ENCODE peak calls at places on chromosomes 13 and 19, in ten cellular contexts. G is activated naive CD4-positive, alpha-beta T cell; Z is posterior vena cava; K is left ventricle myocardium inferior; L is Peyer's patch; N is ELF-1; H is AG10803; R is activated CD4-positive, alpha-beta T cell treated with anti-CD3 and anti-CD28 coated beads, Interleukin-2, amount 10 ng/mL, durations not matched to agents 7 days and 5 days; I is cardiac fibroblast; P is frontal cortex. M is an unnamed sample.

GRCh38 chr19:10808937-10809655 is 26.9 kb downstream of the TMED1 start:
- DNase-seq in G (no peak), Z (no peak), K (no peak), L (no peak), N (no peak), H (peak), R (peak), I (peak), P (no peak), M (no peak)

GRCh38 chr19:33194527-33194883 is 375 bp downstream of the LRP3 start:
- DNase-seq in G (no peak), Z (no peak), K (no peak), L (no peak), N (no peak), H (no peak), R (no peak), I (no peak), P (no peak), M (no peak)

GRCh38 chr19:50315773-50316448 is 13.3 kb downstream of the KCNC3 start:
- DNase-seq in G (no peak), Z (peak), K (no peak), L (no peak), N (peak), H (no peak), R (no peak), I (no peak), P (no peak), M (no peak)

GRCh38 chr13:100954430-100955361 is 280.1 kb upstream of the TMTC4 start:
- DNase-seq in G (no peak), Z (no peak), K (no peak), L (no peak), N (no peak), H (no peak), R (no peak), I (no peak), P (no peak), M (no peak)

GRCh38 chr19:29842471-29843179 is 30.8 kb downstream of the CCNE1 start:
- DNase-seq in G (no peak), Z (peak), K (no peak), L (no peak), N (peak), H (no peak), R (no peak), I (no peak), P (no peak), M (no peak)

GRCh38 chr13:23458972-23459371 is 25.5 kb upstream of the SACS start:
- DNase-seq in G (no peak), Z (no peak), K (no peak), L (no peak), N (no peak), H (no peak), R (no peak), I (no peak), P (no peak), M (no peak)

GRCh38 chr19:4415352-4415751 is 12.9 kb downstream of the CHAF1A start:
- DNase-seq in G (no peak), Z (no peak), K (no peak), L (no peak), N (no peak), H (no peak), R (no peak), I (peak), P (no peak), M (no peak)

GRCh38 chr13:40993119-40993518 is 26.0 kb downstream of the ELF1 start:
- DNase-seq in G (no peak), Z (no peak), K (no peak), L (no peak), N (peak), H (peak), R (no peak), I (peak), P (no peak), M (no peak)

GRCh38 chr19:16180611-16181010 is 4.6 kb upstream of the FAM32A start:
- DNase-seq in G (no peak), Z (no peak), K (no peak), L (no peak), N (peak), H (peak), R (no peak), I (peak), P (no peak), M (no peak)

GRCh38 chr19:14395710-14396338 is 14.6 kb downstream of the ADGRE5 start:
- DNase-seq in G (no peak), Z (no peak), K (no peak), L (no peak), N (no peak), H (peak), R (no peak), I (no peak), P (no peak), M (no peak)

GRCh38 chr19:46849610-46850009 is 1.0 kb downstream of the AP2S1 start:
- DNase-seq in G (no peak), Z (peak), K (no peak), L (no peak), N (no peak), H (no peak), R (no peak), I (no peak), P (no peak), M (no peak)

GRCh38 chr19:31139871-31140505 is 209.2 kb downstream of the TSHZ3 start:
- DNase-seq in G (no peak), Z (no peak), K (no peak), L (no peak), N (no peak), H (peak), R (no peak), I (peak), P (no peak), M (no peak)

GRCh38 chr13:73465629-73465974 is 406.8 kb downstream of the KLF5 start:
- DNase-seq in G (no peak), Z (no peak), K (no peak), L (no peak), N (no peak), H (peak), R (no peak), I (no peak), P (no peak), M (no peak)

GRCh38 chr19:58229255-58229639 is 533 bp downstream of the ZNF544 start:
- DNase-seq in G (no peak), Z (no peak), K (no peak), L (no peak), N (peak), H (no peak), R (peak), I (peak), P (no peak), M (peak)

GRCh38 chr13:99022953-99023352 is 45.1 kb upstream of the DOCK9 start:
- DNase-seq in G (no peak), Z (no peak), K (no peak), L (no peak), N (no peak), H (no peak), R (no peak), I (peak), P (no peak), M (no peak)

GRCh38 chr19:43489310-43489709 is 15.2 kb downstream of the PHLDB3 start:
- DNase-seq in G (no peak), Z (no peak), K (no peak), L (no peak), N (no peak), H (no peak), R (no peak), I (no peak), P (no peak), M (no peak)

GRCh38 chr19:30154410-30154809 is 212.4 kb downstream of the URI1 start:
- DNase-seq in G (no peak), Z (no peak), K (no peak), L (no peak), N (no peak), H (no peak), R (no peak), I (no peak), P (no peak), M (no peak)

GRCh38 chr19:4981681-4981958 is 12.7 kb downstream of the KDM4B start:
- DNase-seq in G (no peak), Z (no peak), K (no peak), L (no peak), N (no peak), H (no peak), R (no peak), I (no peak), P (no peak), M (no peak)